ENCODE peak calls at places on chromosomes 12 and 14, in four cellular contexts. F is PC-3, T is psoas muscle, S is lung. C is an unnamed sample.

GRCh38 chr14:37232907-37233481 is 35.3 kb downstream of the MIPOL1 start:
- DNase-seq in S (no peak), F (peak; percentile 89), T (no peak), C (no peak)

GRCh38 chr12:98868076-98868475 is 223.0 kb downstream of the APAF1 start:
- DNase-seq in F (no peak), T (no peak), S (no peak), C (no peak)

GRCh38 chr12:123763093-123763492 is 992 bp downstream of the DNAH10 start:
- DNase-seq in S (no peak), T (no peak), F (no peak), C (no peak)

GRCh38 chr14:33509927-33510535 is 440.8 kb downstream of the EGLN3 start:
- DNase-seq in T (no peak), F (peak; percentile 56), S (no peak), C (no peak)

GRCh38 chr12:4824415-4824814 is 85.3 kb upstream of the KCNA1 start:
- DNase-seq in T (no peak), F (peak; percentile 35), S (no peak), C (no peak)

GRCh38 chr12:108305520-108305919 is 33.6 kb downstream of the CMKLR1 start:
- DNase-seq in F (peak; percentile 43), S (peak; percentile 73), T (peak; percentile 92), C (no peak)

GRCh38 chr12:91833780-91834359 is 311.8 kb downstream of the BTG1 start:
- DNase-seq in T (no peak), S (no peak), F (no peak), C (no peak)

GRCh38 chr12:116547955-116548471 is 11.2 kb upstream of the MAP1LC3B2 start:
- DNase-seq in F (no peak), T (no peak), S (no peak), C (no peak)

GRCh38 chr12:100584261-100584660 is 10.8 kb downstream of the GAS2L3 start:
- DNase-seq in S (no peak), F (no peak), T (no peak), C (no peak)

GRCh38 chr14:94890755-94891154 is 120.8 kb upstream of the GSC start:
- DNase-seq in F (no peak), T (no peak), S (no peak), C (no peak)

GRCh38 chr14:102893452-102893851 is 29.0 kb upstream of the AMN start:
- DNase-seq in T (peak; percentile 62), F (no peak), S (no peak), C (no peak)

GRCh38 chr14:99287269-99287942 is 15.4 kb upstream of the BCL11B start:
- DNase-seq in T (no peak), S (no peak), F (no peak), C (no peak)

GRCh38 chr14:91325211-91325610 is 80.7 kb upstream of the GPR68 start:
- DNase-seq in F (no peak), S (no peak), T (no peak), C (no peak)
- H3K27me3 ChIP-seq in F (no peaks in the 10 kb centered on the region), S (no peaks in the 10 kb centered on the region), T (no peaks in the 10 kb centered on the region), C (no peaks in the 10 kb centered on the region)

GRCh38 chr12:114401346-114402320 is 4.3 kb downstream of the TBX5 start:
- DNase-seq in F (no peak), S (no peak), T (no peak), C (no peak)
- H3K27ac ChIP-seq in F (no peak overlapping the region), S (peak overlapping the region; percentile 68), T (no peak overlapping the region), C (no peak overlapping the region)

GRCh38 chr14:60722163-60722835 is 1.9 kb downstream of the SIX4 start:
- DNase-seq in S (peak; percentile 31), F (peak; percentile 83), T (peak; percentile 30), C (no peak)

GRCh38 chr14:60721331-60722162 is 2.6 kb downstream of the SIX4 start:
- DNase-seq in S (peak; percentile 38), T (peak; percentile 67), F (peak; percentile 85), C (peak; percentile 52)

GRCh38 chr14:60722836-60723217 is 1.3 kb downstream of the SIX4 start:
- DNase-seq in F (no peak), T (peak; percentile 40), S (no peak), C (no peak)

GRCh38 chr14:60723218-60724079 is 702 bp downstream of the SIX4 start:
- DNase-seq in S (peak; percentile 44), F (peak; percentile 67), T (peak; percentile 49), C (peak; percentile 11)

DNA sequence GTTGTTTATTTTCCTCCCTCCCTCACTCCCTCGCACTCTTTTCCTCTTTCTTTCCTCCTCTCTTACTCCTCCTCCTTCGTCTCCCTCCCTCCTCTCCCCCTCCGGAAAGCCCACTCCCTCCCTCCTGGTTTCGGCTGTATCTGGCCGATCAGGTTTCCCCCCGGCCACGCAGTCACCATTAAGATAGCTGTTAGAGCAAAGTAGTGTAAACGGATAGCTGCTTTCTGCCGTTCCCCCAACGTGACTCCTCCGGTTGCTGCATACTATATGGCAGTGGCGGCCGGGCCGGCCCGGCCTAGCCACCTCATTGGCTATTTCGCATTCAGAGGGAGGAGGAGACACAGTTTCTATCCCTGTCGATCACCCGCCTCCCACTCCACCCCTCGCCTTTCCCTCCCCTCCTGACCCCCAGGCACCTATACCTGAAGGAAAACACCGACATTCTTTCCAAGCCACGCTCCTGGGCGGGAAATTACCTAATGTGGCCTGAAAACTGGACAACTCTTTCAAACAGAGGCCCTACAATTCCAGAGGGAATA is at the start of gene SIX4:
- DNase-seq in T (peak; percentile 80), F (peak; percentile 98), S (peak; percentile 67), C (no peak)
- H3K27me3 ChIP-seq in T (peaks cover 2% of the 10 kb centered on the region), F (no peaks in the 10 kb centered on the region), S (no peaks in the 10 kb centered on the region), C (peaks cover 91% of the 10 kb centered on the region)

DNA sequence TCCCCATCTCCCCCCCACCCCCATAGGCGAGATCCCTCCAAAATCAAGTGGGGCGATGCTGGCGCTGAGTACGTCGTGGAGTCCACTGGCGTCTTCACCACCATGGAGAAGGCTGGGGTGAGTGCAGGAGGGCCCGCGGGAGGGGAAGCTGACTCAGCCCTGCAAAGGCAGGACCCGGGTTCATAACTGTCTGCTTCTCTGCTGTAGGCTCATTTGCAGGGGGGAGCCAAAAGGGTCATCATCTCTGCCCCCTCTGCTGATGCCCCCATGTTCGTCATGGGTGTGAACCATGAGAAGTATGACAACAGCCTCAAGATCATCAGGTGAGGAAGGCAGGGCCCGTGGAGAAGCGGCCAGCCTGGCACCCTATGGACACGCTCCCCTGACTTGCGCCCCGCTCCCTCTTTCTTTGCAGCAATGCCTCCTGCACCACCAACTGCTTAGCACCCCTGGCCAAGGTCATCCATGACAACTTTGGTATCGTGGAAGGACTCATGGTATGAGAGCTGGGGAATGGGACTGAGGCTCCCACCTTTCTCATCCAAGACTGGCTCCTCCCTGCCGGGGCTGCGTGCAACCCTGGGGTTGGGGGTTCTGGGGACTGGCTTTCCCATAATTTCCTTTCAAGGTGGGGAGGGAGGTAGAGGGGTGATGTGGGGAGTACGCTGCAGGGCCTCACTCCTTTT is 2.7 kb downstream of the GAPDH start:
- DNase-seq in S (no peak), T (no peak), F (no peak), C (no peak)
- H3K27ac ChIP-seq in S (peak overlapping the region; percentile 70), T (peak overlapping the region; percentile 97), F (no peak overlapping the region), C (peak overlapping the region; percentile 42)

DNA sequence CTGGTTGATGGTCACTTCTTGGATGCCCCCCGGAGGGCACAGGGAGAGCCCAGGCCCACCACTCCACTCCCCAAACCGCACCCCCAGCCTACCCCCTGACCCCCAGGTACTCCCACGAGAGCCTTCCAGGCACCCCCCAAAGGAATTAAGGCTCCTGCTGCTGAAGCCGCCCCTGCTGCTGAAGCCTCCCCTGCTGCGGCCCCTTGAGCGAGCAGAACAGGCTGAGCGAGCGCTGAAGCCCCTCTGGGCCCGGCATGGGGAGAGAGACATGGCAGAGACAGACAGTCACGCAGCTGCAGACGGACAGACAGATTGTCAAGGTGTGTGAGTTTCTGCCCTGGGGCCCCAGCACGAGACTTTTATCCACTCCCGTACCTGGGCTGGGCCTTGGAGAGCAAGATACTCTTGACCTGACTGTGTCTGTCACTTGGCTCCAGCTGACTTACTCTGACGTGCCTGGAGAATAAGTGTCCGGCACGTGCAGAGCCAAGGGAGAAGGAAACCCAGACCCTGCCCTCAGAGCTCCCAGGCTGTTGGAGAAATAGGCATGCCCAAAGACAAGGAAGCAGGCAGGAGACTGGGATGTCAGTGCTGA is at the start of gene KRT78:
- DNase-seq in F (no peak), T (no peak), S (no peak), C (no peak)
- H3K27me3 ChIP-seq in F (no peaks in the 10 kb centered on the region), T (peaks cover 12% of the 10 kb centered on the region), S (no peaks in the 10 kb centered on the region), C (no peaks in the 10 kb centered on the region)

GRCh38 chr12:65330341-65330740 is 51.9 kb downstream of the MSRB3 start:
- DNase-seq in S (no peak), T (no peak), F (no peak), C (no peak)

GRCh38 chr12:65333649-65334048 is 55.2 kb downstream of the MSRB3 start:
- DNase-seq in T (no peak), F (no peak), S (no peak), C (no peak)

GRCh38 chr12:65335021-65335714 is 56.7 kb downstream of the MSRB3 start:
- DNase-seq in T (no peak), F (peak; percentile 60), S (no peak), C (no peak)

GRCh38 chr12:65331456-65331855 is 53.0 kb downstream of the MSRB3 start:
- DNase-seq in S (no peak), F (no peak), T (no peak), C (no peak)

DNA sequence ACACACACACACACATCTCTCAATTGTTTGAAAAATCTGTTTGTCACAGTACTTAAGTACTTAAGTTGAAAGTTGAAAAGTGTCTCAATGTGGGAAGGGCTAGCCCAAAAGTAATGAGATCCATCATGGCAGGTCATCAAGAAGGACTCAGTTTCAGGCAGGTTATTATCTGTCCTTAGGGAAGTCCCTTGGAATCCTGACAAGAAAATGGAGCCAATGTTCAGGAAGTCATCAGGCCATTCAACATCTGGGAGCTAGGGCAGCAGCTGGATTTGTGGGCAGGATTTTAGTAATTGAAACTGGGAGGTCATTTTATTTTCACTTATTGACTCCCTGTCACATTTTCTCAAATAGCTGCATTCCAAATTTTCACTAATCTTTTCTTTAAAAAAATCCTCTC is 56.1 kb downstream of the MSRB3 start:
- DNase-seq in T (no peak), S (no peak), F (no peak), C (no peak)
- H3K27ac ChIP-seq in T (no peak overlapping the region), S (no peak overlapping the region), F (no peak overlapping the region), C (no peak overlapping the region)

DNA sequence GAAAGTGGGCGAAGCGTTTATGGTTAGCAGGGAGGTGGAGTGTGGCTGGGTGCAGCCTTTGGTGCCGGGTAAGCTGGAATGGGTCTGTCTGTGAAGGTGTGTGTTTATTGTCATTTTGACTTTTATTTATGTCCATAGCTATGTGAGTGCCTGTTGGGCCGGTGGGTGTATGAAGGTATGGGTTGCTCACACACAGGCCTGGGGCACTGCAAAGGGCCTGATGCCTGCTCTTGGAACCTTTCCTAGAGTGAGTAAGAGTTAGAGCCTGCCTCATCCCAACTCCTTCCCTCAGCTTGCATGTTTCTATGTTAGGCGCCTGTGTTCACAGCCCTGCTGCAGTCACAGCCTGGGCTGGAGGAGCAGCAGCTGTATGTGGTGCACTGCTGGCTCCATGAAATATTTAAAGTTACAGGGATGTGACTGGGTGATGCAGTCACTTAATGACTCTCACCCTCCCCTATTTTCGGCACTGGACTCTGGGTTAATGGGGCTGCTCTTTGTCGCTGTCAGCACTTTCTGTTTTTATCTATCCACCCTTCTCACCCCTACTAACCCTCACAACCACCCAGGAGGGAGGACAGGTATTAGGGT is 2.6 kb upstream of the PPP1R1A start:
- DNase-seq in F (no peak), T (no peak), S (no peak), C (no peak)
- H3K27me3 ChIP-seq in F (peaks cover 72% of the 10 kb centered on the region), T (no peaks in the 10 kb centered on the region), S (no peaks in the 10 kb centered on the region), C (peaks cover 37% of the 10 kb centered on the region)

GRCh38 chr14:104614126-104614812 is 9.7 kb upstream of the TMEM179 start:
- DNase-seq in T (no peak), S (no peak), F (no peak), C (no peak)
- H3K27ac ChIP-seq in T (no peak overlapping the region), S (no peak overlapping the region), F (no peak overlapping the region), C (no peak overlapping the region)

C was measured in CD4-positive, alpha-beta T cell.